ENCODE peak calls at places on chromosomes 16 and 17, in seven cellular contexts. One of them, this sample, is unnamed.

GRCh38 chr16:12406158-12406557 is 397.5 kb downstream of the CPPED1 start:
- DNase-seq in vagina: no peak
- DNase-seq in transverse colon: no peak
- DNase-seq in spleen: no peak
- DNase-seq in tibial nerve: no peak
- DNase-seq in Peyer's patch: no peak
- DNase-seq in heart left ventricle: no peak
- DNase-seq in this sample: no peak

GRCh38 chr17:76519667-76520066 is 17.8 kb downstream of the CYGB start:
- DNase-seq in vagina: no peak
- DNase-seq in transverse colon: no peak
- DNase-seq in spleen: no peak
- DNase-seq in tibial nerve: no peak
- DNase-seq in Peyer's patch: no peak
- DNase-seq in heart left ventricle: no peak
- DNase-seq in this sample: no peak

GRCh38 chr16:391885-392335 is 5.1 kb upstream of the NME4 start:
- DNase-seq in vagina: no peak
- DNase-seq in transverse colon: peak; percentile 65
- DNase-seq in spleen: peak; percentile 88
- DNase-seq in tibial nerve: no peak
- DNase-seq in Peyer's patch: no peak
- DNase-seq in heart left ventricle: no peak
- DNase-seq in this sample: peak; percentile 74

GRCh38 chr17:39236981-39237441 is 11.3 kb upstream of the STAC2 start:
- DNase-seq in vagina: no peak
- DNase-seq in transverse colon: no peak
- DNase-seq in spleen: peak; percentile 47
- DNase-seq in tibial nerve: no peak
- DNase-seq in Peyer's patch: no peak
- DNase-seq in heart left ventricle: no peak
- DNase-seq in this sample: no peak

GRCh38 chr17:80989586-80989913 is 2.1 kb upstream of the CHMP6 start:
- DNase-seq in vagina: no peak
- DNase-seq in transverse colon: no peak
- DNase-seq in spleen: no peak
- DNase-seq in tibial nerve: no peak
- DNase-seq in Peyer's patch: no peak
- DNase-seq in heart left ventricle: no peak
- DNase-seq in this sample: no peak

GRCh38 chr17:59387351-59388069 is 56.1 kb downstream of the YPEL2 start:
- DNase-seq in vagina: no peak
- DNase-seq in transverse colon: no peak
- DNase-seq in spleen: no peak
- DNase-seq in tibial nerve: no peak
- DNase-seq in Peyer's patch: no peak
- DNase-seq in heart left ventricle: no peak
- DNase-seq in this sample: no peak

GRCh38 chr16:89720520-89720858 is 209 bp downstream of the VPS9D1 start:
- DNase-seq in vagina: no peak
- DNase-seq in transverse colon: peak; percentile 75
- DNase-seq in spleen: peak; percentile 91
- DNase-seq in tibial nerve: no peak
- DNase-seq in Peyer's patch: peak; percentile 89
- DNase-seq in heart left ventricle: peak; percentile 67
- DNase-seq in this sample: peak; percentile 57

GRCh38 chr16:23999663-24000062 is 163.9 kb downstream of the PRKCB start:
- DNase-seq in vagina: no peak
- DNase-seq in transverse colon: no peak
- DNase-seq in spleen: no peak
- DNase-seq in tibial nerve: no peak
- DNase-seq in Peyer's patch: no peak
- DNase-seq in heart left ventricle: no peak
- DNase-seq in this sample: no peak

GRCh38 chr17:17812211-17813054 is 24.4 kb downstream of the SREBF1 start:
- DNase-seq in vagina: no peak
- DNase-seq in transverse colon: peak; percentile 74
- DNase-seq in spleen: peak; percentile 92
- DNase-seq in tibial nerve: peak; percentile 85
- DNase-seq in Peyer's patch: peak; percentile 81
- DNase-seq in heart left ventricle: peak; percentile 77
- DNase-seq in this sample: peak; percentile 81

DNA sequence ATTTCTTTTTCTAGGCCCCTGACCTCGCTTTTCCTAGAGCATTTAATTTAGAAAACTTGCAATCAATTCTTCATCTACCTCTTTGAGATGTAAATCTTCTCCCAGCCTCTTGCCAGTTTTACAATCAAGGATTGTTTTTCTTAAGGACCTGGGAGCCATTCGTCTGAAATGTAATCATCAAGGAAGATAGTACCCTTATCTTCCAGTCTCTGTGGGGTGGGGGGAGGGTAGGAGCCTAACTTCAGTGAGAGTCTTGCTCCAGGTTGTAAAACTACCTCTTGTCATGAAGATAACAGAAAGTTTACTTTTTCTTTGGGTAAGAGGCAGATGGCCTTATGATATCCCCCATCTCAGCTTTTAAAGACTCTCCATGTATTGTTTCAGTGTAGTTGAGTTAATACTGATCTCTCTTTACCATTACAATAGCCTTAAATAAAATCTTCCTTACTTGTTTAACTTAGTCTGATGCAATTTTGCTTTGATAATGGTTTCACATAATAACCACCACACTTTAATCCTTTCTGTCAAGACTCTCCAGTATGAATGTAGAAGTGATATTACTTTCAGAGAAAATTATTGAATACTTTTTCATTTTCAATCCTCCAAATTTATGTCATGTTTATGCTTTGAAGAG is 110.2 kb upstream of the CPHXL start:
- DNase-seq in vagina: no peak
- DNase-seq in transverse colon: no peak
- DNase-seq in spleen: no peak
- DNase-seq in tibial nerve: no peak
- DNase-seq in Peyer's patch: no peak
- DNase-seq in heart left ventricle: no peak
- DNase-seq in this sample: no peak
- H3K27me3 ChIP-seq in vagina: no peaks in the 10 kb centered on the region
- H3K27me3 ChIP-seq in transverse colon: no peaks in the 10 kb centered on the region
- H3K27me3 ChIP-seq in spleen: peaks cover 12% of the 10 kb centered on the region
- H3K27me3 ChIP-seq in tibial nerve: no peaks in the 10 kb centered on the region
- H3K27me3 ChIP-seq in Peyer's patch: no peaks in the 10 kb centered on the region
- H3K27me3 ChIP-seq in heart left ventricle: no peaks in the 10 kb centered on the region
- H3K27me3 ChIP-seq in this sample: no peaks in the 10 kb centered on the region

GRCh38 chr17:9647014-9647413 is 1.7 kb downstream of the USP43 start:
- DNase-seq in vagina: no peak
- DNase-seq in transverse colon: no peak
- DNase-seq in spleen: no peak
- DNase-seq in tibial nerve: no peak
- DNase-seq in Peyer's patch: no peak
- DNase-seq in heart left ventricle: no peak
- DNase-seq in this sample: no peak
- H3K4me3 ChIP-seq in vagina: no peak overlapping the region
- H3K4me3 ChIP-seq in transverse colon: peak overlapping the region; percentile 74
- H3K4me3 ChIP-seq in spleen: no peak overlapping the region
- H3K4me3 ChIP-seq in tibial nerve: no peak overlapping the region
- H3K4me3 ChIP-seq in Peyer's patch: peak overlapping the region; percentile 64
- H3K4me3 ChIP-seq in heart left ventricle: no peak overlapping the region
- H3K4me3 ChIP-seq in this sample: no peak overlapping the region

DNA sequence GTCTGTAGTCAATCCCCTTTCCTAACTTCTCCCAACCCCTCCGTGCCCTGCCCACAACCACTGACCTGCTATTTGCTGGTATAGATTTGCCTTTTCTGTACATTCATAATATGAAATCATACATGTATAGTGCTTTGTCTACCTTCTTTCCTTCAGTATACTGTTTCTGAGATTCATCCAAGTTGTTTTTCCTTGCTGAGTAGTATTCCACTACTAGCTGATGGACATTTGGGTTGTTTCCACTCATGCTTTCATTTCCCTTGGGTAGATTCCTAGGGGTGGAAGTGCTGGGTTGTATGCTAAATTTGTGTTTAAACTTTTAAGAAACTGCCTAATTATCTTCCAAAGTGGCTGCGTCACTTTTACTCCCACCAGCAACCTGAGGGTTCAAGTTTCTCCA is 27.7 kb downstream of the CSNK2A2 start:
- DNase-seq in vagina: no peak
- DNase-seq in transverse colon: no peak
- DNase-seq in spleen: no peak
- DNase-seq in tibial nerve: no peak
- DNase-seq in Peyer's patch: no peak
- DNase-seq in heart left ventricle: no peak
- DNase-seq in this sample: no peak
- TF ChIP-seq POLR2A in vagina: no peak
- TF ChIP-seq POLR2A in transverse colon: no peak
- TF ChIP-seq POLR2A in spleen: no peak
- TF ChIP-seq POLR2A in tibial nerve: no peak
- TF ChIP-seq POLR2A in Peyer's patch: no peak
- TF ChIP-seq POLR2A in heart left ventricle: no peak
- TF ChIP-seq POLR2A in this sample: no peak

GRCh38 chr17:9002236-9002609 is 19.1 kb upstream of the NTN1 start:
- DNase-seq in vagina: no peak
- DNase-seq in transverse colon: no peak
- DNase-seq in spleen: no peak
- DNase-seq in tibial nerve: no peak
- DNase-seq in Peyer's patch: no peak
- DNase-seq in heart left ventricle: no peak
- DNase-seq in this sample: peak; percentile 46
- H3K27me3 ChIP-seq in vagina: no peaks in the 10 kb centered on the region
- H3K27me3 ChIP-seq in transverse colon: peaks cover 73% of the 10 kb centered on the region
- H3K27me3 ChIP-seq in spleen: peaks cover 89% of the 10 kb centered on the region
- H3K27me3 ChIP-seq in tibial nerve: no peaks in the 10 kb centered on the region
- H3K27me3 ChIP-seq in Peyer's patch: peaks cover 19% of the 10 kb centered on the region
- H3K27me3 ChIP-seq in heart left ventricle: peaks cover 27% of the 10 kb centered on the region
- H3K27me3 ChIP-seq in this sample: no peaks in the 10 kb centered on the region